ENCODE peak calls at places on chromosomes 6 and 20, in ten cellular contexts. M is suprapubic skin, C is HepG2, B is stomach, E is endothelial cell of umbilical vein, Y is SK-N-SH, P is transverse colon, R is breast epithelium, Q is upper lobe of left lung, U is K562. J is an unnamed sample.

GRCh38 chr20:16069416-16070010 is 503.7 kb downstream of the KIF16B start:
- DNase-seq in Q (no peak), U (no peak), B (no peak), P (no peak), Y (no peak), C (no peak), E (no peak), M (no peak), R (no peak), J (no peak)

GRCh38 chr20:45963059-45964011 is 8.7 kb downstream of the ZNF335 start:
- DNase-seq in P (no peak), Q (no peak), R (peak; percentile 27), Y (peak; percentile 56), M (peak; percentile 61), C (peak; percentile 82), E (peak; percentile 36), B (no peak), U (peak; percentile 33), J (no peak)

GRCh38 chr6:99711925-99712324 is 105.3 kb downstream of the PRDM13 start:
- DNase-seq in R (no peak), U (no peak), Y (no peak), E (no peak), B (no peak), Q (no peak), P (no peak), C (no peak), M (no peak), J (no peak)

GRCh38 chr6:43865086-43865485 is 95.1 kb downstream of the VEGFA start:
- DNase-seq in M (no peak), R (no peak), B (no peak), P (no peak), E (no peak), Y (no peak), Q (no peak), C (no peak), U (no peak), J (no peak)

GRCh38 chr20:62735331-62735821 is 26.7 kb downstream of the NTSR1 start:
- DNase-seq in P (peak; percentile 5), C (no peak), E (no peak), Y (no peak), B (no peak), U (no peak), M (peak; percentile 54), R (peak; percentile 41), Q (no peak), J (no peak)

GRCh38 chr6:37340639-37340943 is 13.2 kb upstream of the RNF8 start:
- DNase-seq in E (no peak), Y (no peak), C (no peak), R (no peak), Q (no peak), B (no peak), U (no peak), P (no peak), M (no peak), J (peak; percentile 33)

GRCh38 chr20:63696311-63696627 is 183 bp upstream of the TNFRSF6B start:
- DNase-seq in E (no peak), R (no peak), B (no peak), P (peak; percentile 60), Q (no peak), Y (no peak), C (no peak), U (peak; percentile 33), M (peak; percentile 66), J (no peak)

GRCh38 chr6:119979862-119980261 is 630.3 kb upstream of the MAN1A1 start:
- DNase-seq in C (peak; percentile 16), U (no peak), R (no peak), Y (no peak), E (no peak), P (no peak), Q (no peak), M (no peak), B (no peak), J (no peak)

GRCh38 chr6:139540276-139540675 is 165.8 kb upstream of the CITED2 start:
- DNase-seq in Q (no peak), P (peak; percentile 35), C (no peak), Y (no peak), R (no peak), B (peak; percentile 39), U (no peak), E (peak; percentile 32), M (no peak), J (peak; percentile 70)

GRCh38 chr6:905541-905940 is 212.6 kb upstream of the EXOC2 start:
- DNase-seq in R (no peak), P (no peak), C (no peak), Y (no peak), E (no peak), B (no peak), M (no peak), Q (no peak), U (no peak), J (no peak)

GRCh38 chr20:41408131-41408789 is 41.6 kb upstream of the EMILIN3 start:
- DNase-seq in U (no peak), R (no peak), Y (no peak), E (no peak), B (no peak), P (peak; percentile 47), M (no peak), Q (no peak), C (no peak), J (no peak)

GRCh38 chr6:43149260-43149659 is 21.8 kb upstream of the SRF start:
- DNase-seq in R (no peak), P (no peak), B (no peak), Q (no peak), C (no peak), Y (no peak), U (no peak), E (no peak), M (no peak), J (no peak)

GRCh38 chr6:143432588-143432987 is 17.9 kb downstream of the ADAT2 start:
- DNase-seq in M (no peak), Y (no peak), U (no peak), B (no peak), E (no peak), Q (no peak), R (no peak), C (peak; percentile 79), P (no peak), J (no peak)

GRCh38 chr20:45100563-45101245 is at the start of gene KCNS1:
- DNase-seq in M (peak; percentile 59), Q (peak; percentile 85), C (peak; percentile 25), Y (peak; percentile 40), R (no peak), E (peak; percentile 25), U (peak; percentile 52), B (no peak), P (no peak), J (no peak)

DNA sequence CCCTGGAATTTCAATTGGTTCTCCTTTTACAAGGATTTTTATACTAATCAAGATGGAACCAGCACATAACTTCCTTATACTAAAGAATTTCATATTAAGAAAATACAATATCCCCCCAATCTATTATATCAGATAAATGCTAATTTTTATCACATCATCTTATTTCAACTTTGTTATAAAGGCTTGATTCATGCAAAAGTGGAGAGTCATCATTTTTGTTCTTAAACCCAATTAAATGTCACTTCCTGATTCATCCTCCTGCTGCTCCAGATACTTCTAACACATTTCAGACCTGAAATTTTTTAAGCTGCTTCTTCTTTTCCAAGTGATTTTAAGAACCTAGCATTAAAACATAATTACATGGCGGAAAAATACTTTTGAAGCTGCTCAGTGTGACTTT is 134.2 kb downstream of the ELOVL4 start:
- DNase-seq in Y (no peak), U (no peak), M (no peak), Q (no peak), R (no peak), C (no peak), B (no peak), P (no peak), E (no peak), J (no peak)
- TF ChIP-seq POLR2AphosphoS5 in Y (no peak), U (no peak), M (no peak), Q (no peak), R (no peak), C (no peak), B (no peak), P (no peak), E (no peak), J (no peak)

DNA sequence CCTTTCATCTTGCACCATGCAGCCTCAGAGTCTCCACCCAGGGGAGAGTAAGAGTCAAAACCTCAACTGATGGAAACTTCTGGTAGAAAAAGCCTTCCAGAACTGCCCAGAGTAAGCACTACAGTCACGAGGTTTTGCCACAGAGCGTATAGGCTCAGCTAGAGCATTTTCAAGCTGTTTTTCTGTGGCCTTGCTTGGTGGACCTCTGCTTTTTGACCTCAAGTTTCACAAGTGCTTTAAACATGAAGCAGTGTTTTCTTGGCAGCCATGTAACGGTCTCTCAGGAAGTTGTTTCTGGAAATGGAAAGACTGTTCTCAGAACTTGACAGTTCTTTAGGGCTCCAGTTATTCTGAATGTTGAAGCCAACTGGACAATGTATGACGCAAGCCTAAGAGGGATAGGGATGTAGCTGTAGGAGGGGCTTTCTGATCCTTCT is 146.5 kb downstream of the ZDHHC14 start:
- DNase-seq in U (no peak), Q (no peak), B (no peak), Y (no peak), R (no peak), E (peak; percentile 88), C (no peak), M (no peak), P (no peak), J (no peak)
- H3K27ac ChIP-seq in U (peak overlapping the region; percentile 56), Q (no peak overlapping the region), B (no peak overlapping the region), Y (no peak overlapping the region), R (no peak overlapping the region), E (no peak overlapping the region), C (peak overlapping the region; percentile 27), M (no peak overlapping the region), P (peak overlapping the region; percentile 46), J (no peak overlapping the region)

GRCh38 chr6:17392978-17393334 is 439 bp upstream of the CAP2 start:
- DNase-seq in P (no peak), B (no peak), Q (no peak), E (no peak), C (no peak), U (no peak), M (no peak), R (no peak), Y (no peak), J (no peak)

GRCh38 chr6:17395112-17395511 is 1.7 kb downstream of the CAP2 start:
- DNase-seq in B (no peak), C (peak; percentile 55), Y (no peak), R (no peak), E (no peak), Q (no peak), U (no peak), M (no peak), P (no peak), J (no peak)

GRCh38 chr6:17394192-17394611 is 807 bp downstream of the CAP2 start:
- DNase-seq in B (peak; percentile 28), Q (no peak), P (peak; percentile 51), Y (no peak), C (peak; percentile 71), E (peak; percentile 57), M (no peak), U (peak; percentile 15), R (no peak), J (no peak)

GRCh38 chr6:17396256-17396655 is 2.9 kb downstream of the CAP2 start:
- DNase-seq in R (no peak), U (no peak), Q (no peak), C (no peak), M (no peak), P (no peak), Y (no peak), B (no peak), E (no peak), J (no peak)

GRCh38 chr6:17393335-17394191 is at the start of gene CAP2:
- DNase-seq in M (peak; percentile 69), Q (peak; percentile 88), B (peak; percentile 28), E (peak; percentile 48), U (no peak), R (peak; percentile 61), P (peak; percentile 62), C (peak; percentile 65), Y (peak; percentile 80), J (no peak)
- TF ChIP-seq POLR2AphosphoS5 in M (no peak), Q (no peak), B (no peak), E (no peak), U (no peak), R (no peak), P (no peak), C (peak; percentile 56), Y (no peak), J (no peak)

GRCh38 chr20:38245753-38246152 is 14.8 kb downstream of the KIAA1755 start:
- DNase-seq in E (no peak), U (no peak), B (no peak), C (no peak), Y (no peak), R (no peak), M (no peak), P (no peak), Q (no peak), J (no peak)
- H3K27ac ChIP-seq in E (no peak overlapping the region), U (no peak overlapping the region), B (peak overlapping the region; percentile 27), C (no peak overlapping the region), Y (no peak overlapping the region), R (peak overlapping the region; percentile 20), M (no peak overlapping the region), P (peak overlapping the region; percentile 60), Q (no peak overlapping the region), J (no peak overlapping the region)